ENCODE peak calls at places on chromosome 16, in nine cellular contexts. I, H, E, P, Y, Z, O, K and R are unnamed samples.

GRCh38 chr16:4179020-4179419 is 62.8 kb upstream of the ADCY9 start:
- DNase-seq in E (no peak), K (no peak), I (no peak), O (no peak), H (no peak), P (no peak), Y (no peak), Z (no peak), R (no peak)

GRCh38 chr16:84268231-84268630 is 26.4 kb upstream of the WFDC1 start:
- DNase-seq in I (no peak), H (no peak), Z (no peak), E (no peak), K (no peak), O (no peak), Y (no peak), P (no peak), R (no peak)

GRCh38 chr16:56041556-56042140 is 149.6 kb upstream of the GNAO1 start:
- DNase-seq in E (peak), Y (peak), Z (peak), K (peak), P (peak), H (peak), O (no peak), I (no peak), R (peak)

GRCh38 chr16:69302301-69302700 is 8.8 kb upstream of the VPS4A start:
- DNase-seq in H (no peak), E (no peak), K (no peak), Y (no peak), P (no peak), Z (no peak), I (no peak), O (no peak), R (no peak)

GRCh38 chr16:64711026-64711425 is 410.8 kb downstream of the CDH11 start:
- DNase-seq in Y (no peak), P (no peak), K (no peak), H (no peak), Z (no peak), O (no peak), E (no peak), I (no peak), R (no peak)

GRCh38 chr16:24508614-24509013 is 30.8 kb upstream of the RBBP6 start:
- DNase-seq in P (no peak), I (no peak), E (no peak), K (no peak), Z (no peak), H (no peak), Y (no peak), O (no peak), R (no peak)

GRCh38 chr16:84136331-84137125 is 8.4 kb downstream of the HSDL1 start:
- DNase-seq in E (no peak), I (no peak), Z (no peak), P (no peak), Y (no peak), K (no peak), O (no peak), H (no peak), R (no peak)

GRCh38 chr16:2428051-2428786 is 1.0 kb upstream of the CCNF start:
- DNase-seq in Z (no peak), I (no peak), H (no peak), Y (peak), O (no peak), P (no peak), E (peak), K (no peak), R (no peak)

GRCh38 chr16:11370084-11370931 is 25.0 kb downstream of the RMI2 start:
- DNase-seq in I (no peak), O (no peak), H (no peak), P (no peak), K (no peak), Z (no peak), Y (no peak), E (no peak), R (no peak)

GRCh38 chr16:19179890-19180490 is 11.9 kb downstream of the SYT17 start:
- DNase-seq in I (no peak), Z (peak), O (peak), E (peak), Y (peak), K (peak), P (no peak), H (no peak), R (peak)

GRCh38 chr16:30356401-30357084 is 1.4 kb upstream of the CD2BP2 start:
- DNase-seq in K (no peak), H (no peak), P (no peak), Z (no peak), Y (no peak), O (no peak), I (no peak), E (no peak), R (no peak)

GRCh38 chr16:24670623-24671454 is 58.6 kb upstream of the TNRC6A start:
- DNase-seq in Z (no peak), I (no peak), O (peak), E (peak), P (no peak), Y (peak), K (no peak), H (peak), R (no peak)

GRCh38 chr16:50263060-50263909 is 3.1 kb upstream of the ADCY7 start:
- DNase-seq in Z (no peak), O (no peak), P (no peak), I (no peak), E (no peak), H (no peak), K (no peak), Y (no peak), R (no peak)

GRCh38 chr16:87160752-87161337 is 156.3 kb downstream of the C16orf95 start:
- DNase-seq in E (no peak), K (no peak), Z (no peak), Y (no peak), O (no peak), H (no peak), I (no peak), P (no peak), R (no peak)

GRCh38 chr16:89084411-89084810 is 9.2 kb upstream of the ACSF3 start:
- DNase-seq in O (no peak), E (no peak), K (no peak), Z (no peak), I (no peak), P (no peak), Y (no peak), H (no peak), R (no peak)

GRCh38 chr16:3045758-3046505 is 429 bp upstream of the MMP25 start:
- DNase-seq in O (no peak), I (no peak), E (peak), H (no peak), P (no peak), K (peak), Y (peak), Z (no peak), R (no peak)

GRCh38 chr16:4319454-4319853 is 3.6 kb downstream of the GLIS2 start:
- DNase-seq in Y (no peak), E (no peak), K (peak), O (no peak), H (no peak), P (peak), I (no peak), Z (peak), R (no peak)

GRCh38 chr16:70691223-70692129 is 5.6 kb upstream of the MTSS2 start:
- DNase-seq in Z (no peak), Y (peak), O (peak), H (no peak), E (no peak), P (no peak), K (no peak), I (peak), R (no peak)

GRCh38 chr16:2816751-2817495 is at the start of gene PRSS21:
- DNase-seq in Z (no peak), Y (no peak), E (peak), I (no peak), O (no peak), H (no peak), K (peak), P (no peak), R (no peak)

GRCh38 chr16:74623846-74624245 is 16.9 kb upstream of the GLG1 start:
- DNase-seq in Y (no peak), H (no peak), I (no peak), P (no peak), K (no peak), O (no peak), Z (no peak), E (no peak), R (no peak)

GRCh38 chr16:63461248-63461841 is 1425.1 kb upstream of the CDH8 start:
- DNase-seq in K (no peak), I (no peak), E (peak), H (peak), O (no peak), Z (no peak), Y (peak), P (no peak), R (peak)